ENCODE peak calls at places on chromosomes 1 and 21, in four cellular contexts. S is fibroblast of the aortic adventitia, P is astrocyte, R is hypothalamus. E is an unnamed sample.

GRCh38 chr1:87833158-87833557 is 504.5 kb downstream of the LMO4 start:
- DNase-seq in S (peak), P (peak), R (no peak), E (no peak)

GRCh38 chr1:15820478-15820877 is 13.0 kb upstream of the UQCRHL start:
- DNase-seq in S (peak), P (peak), R (no peak), E (no peak)

GRCh38 chr1:43143441-43143888 is 28.6 kb downstream of the EBNA1BP2 start:
- DNase-seq in S (no peak), P (no peak), R (no peak), E (no peak)

GRCh38 chr1:89659322-89660061 is 26.6 kb downstream of the LRRC8C start:
- DNase-seq in S (no peak), P (no peak), R (no peak), E (no peak)

GRCh38 chr1:47182681-47183235 is 7.1 kb downstream of the PDZK1IP1 start:
- DNase-seq in S (peak), P (no peak), R (no peak), E (no peak)

GRCh38 chr1:12034381-12034801 is 15.1 kb downstream of the MIIP start:
- DNase-seq in S (peak), P (peak), R (no peak), E (no peak)

GRCh38 chr1:159826436-159827101 is at the start of gene SLAMF8:
- DNase-seq in S (no peak), P (no peak), R (no peak), E (no peak)

GRCh38 chr1:113456967-113457366 is 66.7 kb downstream of the MAGI3 start:
- DNase-seq in S (peak), P (peak), R (no peak), E (no peak)

GRCh38 chr1:101088431-101088830 is 62.8 kb upstream of the DPH5 start:
- DNase-seq in S (no peak), P (peak), R (no peak), E (no peak)

GRCh38 chr1:3777078-3777547 is 4.6 kb downstream of the SMIM1 start:
- DNase-seq in S (no peak), P (no peak), R (no peak), E (peak)

GRCh38 chr1:69711159-69711930 is 143.6 kb downstream of the LRRC7 start:
- DNase-seq in S (no peak), P (no peak), R (no peak), E (no peak)

GRCh38 chr1:67840449-67840848 is 7.2 kb upstream of the GNG12 start:
- DNase-seq in S (peak), P (peak), R (no peak), E (no peak)

GRCh38 chr1:199041173-199041914 is 402.5 kb downstream of the PTPRC start:
- DNase-seq in S (no peak), P (peak), R (no peak), E (no peak)

GRCh38 chr1:7783826-7784491 is at the start of gene PER3:
- DNase-seq in S (peak), P (peak), R (peak), E (peak)

GRCh38 chr1:207713529-207713928 is 38.3 kb upstream of the CD46 start:
- DNase-seq in S (no peak), P (no peak), R (no peak), E (no peak)

GRCh38 chr1:905811-906531 is 17.8 kb upstream of the SAMD11 start:
- DNase-seq in S (no peak), P (no peak), R (no peak), E (peak)

GRCh38 chr1:2971609-2972008 is 49.7 kb upstream of the ACTRT2 start:
- DNase-seq in S (no peak), P (no peak), R (no peak), E (no peak)

GRCh38 chr1:98794196-98794886 is 132.8 kb downstream of the SNX7 start:
- DNase-seq in S (peak), P (peak), R (no peak), E (no peak)

GRCh38 chr1:154697710-154698109 is 89.7 kb upstream of the ADAR start:
- DNase-seq in S (peak), P (peak), R (no peak), E (no peak)

GRCh38 chr21:31408306-31409088 is 64.4 kb upstream of the TIAM1 start:
- DNase-seq in S (no peak), P (no peak), R (no peak), E (no peak)

GRCh38 chr21:38789275-38789674 is 16.5 kb upstream of the ETS2 start:
- DNase-seq in S (no peak), P (no peak), R (no peak), E (no peak)

GRCh38 chr1:216111842-216112241 is 311.4 kb downstream of the USH2A start:
- DNase-seq in S (peak), P (no peak), R (no peak), E (no peak)

GRCh38 chr1:208240698-208241355 is 3.4 kb downstream of the PLXNA2 start:
- DNase-seq in S (no peak), P (no peak), R (no peak), E (no peak)

GRCh38 chr1:152440635-152441471 is 26.8 kb upstream of the CRNN start:
- DNase-seq in S (peak), P (peak), R (no peak), E (peak)

GRCh38 chr1:10033359-10033845 is 644 bp downstream of the UBE4B start:
- DNase-seq in S (peak), P (no peak), R (no peak), E (no peak)

GRCh38 chr1:21933397-21934248 is 3.5 kb downstream of the HSPG2 start:
- DNase-seq in S (no peak), P (peak), R (no peak), E (no peak)

GRCh38 chr1:204579681-204580080 is 63.5 kb downstream of the MDM4 start:
- DNase-seq in S (no peak), P (no peak), R (no peak), E (no peak)

GRCh38 chr1:89822109-89822962 is 1.5 kb downstream of the LRRC8D start:
- DNase-seq in S (no peak), P (no peak), R (no peak), E (no peak)

GRCh38 chr1:98988906-98989603 is 15.6 kb downstream of the PLPPR5 start:
- DNase-seq in S (peak), P (peak), R (no peak), E (no peak)

GRCh38 chr21:44440241-44441040 is 14.9 kb upstream of the LRRC3 start:
- DNase-seq in S (no peak), P (no peak), R (no peak), E (no peak)

GRCh38 chr1:224583774-224584173 is 32.3 kb upstream of the CNIH3 start:
- DNase-seq in S (no peak), P (no peak), R (no peak), E (no peak)

GRCh38 chr1:232629250-232630046 is 485 bp downstream of the SIPA1L2 start:
- DNase-seq in S (peak), P (peak), R (no peak), E (no peak)

E was measured in dorsolateral prefrontal cortex.